ENCODE peak calls at places on chromosomes 11 and 22, in four cellular contexts. G, V, W and A are unnamed samples.

GRCh38 chr22:21698430-21699329 is 32.9 kb downstream of the PPIL2 start:
- DNase-seq in G (no peak), V (peak; percentile 63), W (peak; percentile 32), A (no peak)

GRCh38 chr11:75301602-75302345 is 49.7 kb downstream of the ARRB1 start:
- DNase-seq in G (no peak), V (no peak), W (no peak), A (no peak)

GRCh38 chr11:117039897-117040296 is 58.3 kb downstream of the SIK3 start:
- DNase-seq in G (no peak), V (no peak), W (no peak), A (no peak)

GRCh38 chr22:27349456-27349855 is 452.1 kb downstream of the MN1 start:
- DNase-seq in G (no peak), V (no peak), W (no peak), A (no peak)

GRCh38 chr11:114208371-114208770 is 87.8 kb upstream of the NNMT start:
- DNase-seq in G (no peak), V (no peak), W (no peak), A (no peak)

GRCh38 chr11:114330373-114330772 is 34.2 kb downstream of the NNMT start:
- DNase-seq in G (no peak), V (no peak), W (no peak), A (no peak)

GRCh38 chr11:31875861-31876625 is 64.9 kb upstream of the PAX6 start:
- DNase-seq in G (no peak), V (peak; percentile 19), W (no peak), A (no peak)

GRCh38 chr11:2807801-2808241 is 77.8 kb downstream of the CDKN1C start:
- DNase-seq in G (peak; percentile 58), V (peak; percentile 1), W (peak; percentile 39), A (peak; percentile 56)

GRCh38 chr22:37425800-37426531 is 1.3 kb downstream of the ELFN2 start:
- DNase-seq in G (no peak), V (peak; percentile 32), W (no peak), A (no peak)

GRCh38 chr11:113587318-113587739 is 112.1 kb upstream of the DRD2 start:
- DNase-seq in G (no peak), V (no peak), W (no peak), A (no peak)

GRCh38 chr11:19977941-19978340 is 182.3 kb downstream of the DBX1 start:
- DNase-seq in G (no peak), V (no peak), W (no peak), A (no peak)

GRCh38 chr11:87139475-87139874 is 101.7 kb downstream of the TMEM135 start:
- DNase-seq in G (no peak), V (no peak), W (no peak), A (no peak)

GRCh38 chr11:125624756-125625213 is at the start of gene CHEK1:
- DNase-seq in G (no peak), V (no peak), W (no peak), A (no peak)

GRCh38 chr11:125626381-125626950 is 1.5 kb downstream of the CHEK1 start:
- DNase-seq in G (no peak), V (no peak), W (no peak), A (no peak)

GRCh38 chr11:125627236-125627910 is 2.4 kb downstream of the CHEK1 start:
- DNase-seq in G (no peak), V (no peak), W (no peak), A (no peak)

GRCh38 chr11:125625225-125625593 is 246 bp downstream of the CHEK1 start:
- DNase-seq in G (no peak), V (no peak), W (no peak), A (no peak)

DNA sequence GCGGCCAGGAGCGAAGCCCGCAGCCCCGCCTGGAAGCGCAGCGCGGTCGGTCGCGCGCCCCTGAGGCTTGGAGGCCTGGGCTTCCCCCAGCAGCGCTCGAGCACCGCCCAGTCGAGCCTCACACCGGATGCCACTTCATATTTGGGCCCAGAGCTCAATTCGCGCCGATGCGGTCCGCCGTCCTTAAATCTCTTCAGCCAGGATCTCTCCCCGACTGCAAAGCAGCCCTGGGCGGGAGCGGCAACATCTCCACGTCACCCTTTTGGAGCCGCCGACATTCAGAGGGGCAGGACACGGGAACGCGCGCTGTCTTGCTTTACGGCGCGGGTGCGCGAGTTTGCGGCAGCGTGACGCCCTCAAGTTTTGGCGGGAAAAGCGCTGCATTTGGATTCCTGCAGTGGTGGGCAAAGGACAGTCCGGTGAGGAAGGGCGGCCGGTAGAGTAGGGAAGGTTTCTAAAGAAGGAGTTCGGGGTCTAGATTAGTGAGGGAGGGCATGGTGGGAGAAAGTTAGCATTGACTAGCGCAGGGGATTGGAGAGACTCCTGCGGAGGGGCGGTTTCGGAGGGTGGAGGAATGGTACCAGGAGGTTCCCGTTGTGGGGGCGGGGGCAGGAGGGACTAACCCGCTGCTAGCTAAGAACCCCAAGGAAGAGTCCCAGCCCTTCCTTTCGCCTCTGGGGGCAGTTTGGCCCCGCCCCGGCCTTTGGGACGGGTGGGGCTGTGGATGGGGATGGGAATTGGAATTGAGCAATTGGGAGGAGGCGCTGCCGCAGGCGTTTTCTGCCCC is 824 bp downstream of the CHEK1 start:
- DNase-seq in G (peak; percentile 89), V (peak; percentile 90), W (peak; percentile 88), A (peak; percentile 90)
- TF ChIP-seq CTCF in G (no peak), V (no peak), W (no peak), A (no peak)

GRCh38 chr22:42434748-42435425 is 2.7 kb upstream of the NFAM1 start:
- DNase-seq in G (no peak), V (no peak), W (no peak), A (no peak)

GRCh38 chr22:42432818-42433217 is 615 bp upstream of the NFAM1 start:
- DNase-seq in G (no peak), V (no peak), W (no peak), A (no peak)

GRCh38 chr22:42432020-42432596 is at the start of gene NFAM1:
- DNase-seq in G (no peak), V (peak; percentile 41), W (no peak), A (no peak)

GRCh38 chr22:42434283-42434682 is 2.1 kb upstream of the NFAM1 start:
- DNase-seq in G (no peak), V (no peak), W (no peak), A (no peak)

DNA sequence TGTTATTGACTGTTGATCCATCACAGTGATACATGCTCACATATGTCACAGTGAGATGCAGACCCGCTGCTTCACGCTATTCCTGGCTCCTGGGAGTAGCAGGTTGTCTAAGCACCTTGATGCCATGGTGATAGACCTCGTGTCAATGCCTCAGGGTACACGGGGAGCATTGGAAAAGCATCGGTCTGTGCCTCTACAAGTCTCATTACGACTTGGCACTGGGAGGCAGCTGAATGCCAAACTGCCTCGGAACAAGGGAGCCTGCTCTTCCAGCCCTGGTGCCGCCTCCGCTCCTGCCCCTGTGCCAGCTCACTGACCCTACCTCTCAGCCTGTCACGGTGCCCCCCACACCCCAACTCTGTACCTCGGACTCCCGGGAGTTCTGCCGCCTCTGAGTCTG is 1.6 kb upstream of the NFAM1 start:
- DNase-seq in G (no peak), V (no peak), W (no peak), A (no peak)
- TF ChIP-seq CTCF in G (no peak), V (no peak), W (no peak), A (no peak)

GRCh38 chr22:45831394-45831793 is 145.6 kb downstream of the WNT7B start:
- DNase-seq in G (no peak), V (no peak), W (no peak), A (no peak)
- TF ChIP-seq CTCF in G (peak; percentile 6), V (no peak), W (peak; percentile 10), A (no peak)

GRCh38 chr11:120115272-120116000 is 22.5 kb downstream of the TRIM29 start:
- DNase-seq in G (no peak), V (no peak), W (no peak), A (no peak)

GRCh38 chr11:120109531-120109930 is 28.4 kb downstream of the TRIM29 start:
- DNase-seq in G (no peak), V (no peak), W (no peak), A (no peak)

GRCh38 chr11:120108785-120109168 is 29.1 kb downstream of the TRIM29 start:
- DNase-seq in G (no peak), V (no peak), W (no peak), A (no peak)

GRCh38 chr11:120108154-120108784 is 29.6 kb downstream of the TRIM29 start:
- DNase-seq in G (no peak), V (peak; percentile 88), W (peak; percentile 73), A (no peak)

GRCh38 chr11:120112174-120112796 is 25.6 kb downstream of the TRIM29 start:
- DNase-seq in G (no peak), V (no peak), W (no peak), A (no peak)
- TF ChIP-seq CTCF in G (no peak), V (no peak), W (no peak), A (no peak)

DNA sequence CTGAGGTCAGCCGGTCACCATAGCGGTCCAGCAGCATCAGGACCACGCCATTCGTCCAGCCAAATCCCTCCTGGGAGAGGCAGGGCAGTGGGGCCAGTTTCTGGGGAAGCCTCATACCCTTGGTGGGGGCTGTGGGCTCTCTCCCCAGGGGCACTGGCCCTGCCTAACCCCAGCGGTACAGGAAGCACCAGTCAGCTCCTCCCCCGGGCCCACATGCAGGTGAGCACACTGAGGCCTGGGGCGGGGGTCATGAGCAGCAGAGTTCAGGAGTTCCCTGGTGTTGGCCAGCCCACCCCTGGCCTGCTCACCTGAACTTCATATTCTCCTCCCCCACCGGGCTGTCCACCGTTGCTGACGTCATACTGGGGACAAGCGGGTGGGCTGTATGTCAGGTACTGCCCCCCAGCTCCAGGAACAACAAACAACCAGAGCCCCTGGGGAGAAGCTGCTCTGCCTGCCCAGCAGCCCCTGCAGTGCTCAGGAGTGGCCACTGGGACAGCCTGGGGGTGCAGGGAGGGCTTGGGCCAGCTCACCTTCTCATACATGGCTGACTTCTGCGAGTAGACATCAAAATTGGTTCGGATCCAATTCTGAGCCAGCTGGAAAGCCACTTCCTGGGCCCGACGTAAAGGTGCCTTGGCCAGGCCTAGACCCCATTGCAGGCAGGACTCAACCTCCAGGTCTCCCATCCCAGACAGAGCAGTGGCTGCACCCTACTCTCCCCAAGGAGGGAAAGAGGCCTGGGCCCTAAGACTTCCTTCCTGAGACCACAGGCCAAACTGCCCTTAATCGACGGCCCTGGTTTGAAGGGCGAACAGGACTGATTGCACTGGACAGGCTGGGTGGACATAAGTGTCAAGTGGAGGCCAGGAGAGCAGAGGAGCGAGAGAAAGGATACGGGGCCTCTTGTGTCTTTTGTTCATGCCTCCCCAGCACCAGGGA is 20.8 kb downstream of the TREH start:
- DNase-seq in G (no peak), V (no peak), W (peak; percentile 41), A (no peak)
- TF ChIP-seq CTCF in G (no peak), V (no peak), W (no peak), A (no peak)